ENCODE peak calls at places on chromosomes 3 and 15, in nine cellular contexts. G, A, F, S, P, Z, J, Q and E are unnamed samples.
A peak's percentile ranks its signal among the peaks of the same experiment; 100 is the strongest.

GRCh38 chr3:170811515-170811914 is 58.5 kb downstream of the RPL22L1 start:
- DNase-seq in G (peak; percentile 27), A (no peak), F (no peak), S (no peak), P (peak; percentile 15), Z (no peak), J (no peak), Q (peak; percentile 75), E (no peak)

GRCh38 chr15:43346305-43346704 is 15.9 kb upstream of the LCMT2 start:
- DNase-seq in G (no peak), A (no peak), F (no peak), S (no peak), P (no peak), Z (no peak), J (no peak), Q (no peak), E (no peak)

GRCh38 chr15:77402740-77403379 is 17.0 kb downstream of the PEAK1 start:
- DNase-seq in G (peak; percentile 50), A (no peak), F (no peak), S (no peak), P (no peak), Z (no peak), J (no peak), Q (no peak), E (no peak)

GRCh38 chr3:188656196-188656982 is 502.4 kb downstream of the LPP start:
- DNase-seq in G (peak; percentile 45), A (no peak), F (no peak), S (no peak), P (no peak), Z (no peak), J (no peak), Q (no peak), E (no peak)

GRCh38 chr15:67824900-67825879 is at the start of gene SKOR1:
- DNase-seq in G (no peak), A (no peak), F (peak; percentile 61), S (peak; percentile 73), P (peak; percentile 33), Z (no peak), J (no peak), Q (no peak), E (no peak)

GRCh38 chr3:18419232-18419631 is 5.9 kb downstream of the SATB1 start:
- DNase-seq in G (no peak), A (no peak), F (no peak), S (no peak), P (no peak), Z (no peak), J (no peak), Q (no peak), E (no peak)

GRCh38 chr3:152298393-152299242 is 29.9 kb downstream of the MBNL1 start:
- DNase-seq in G (peak; percentile 95), A (no peak), F (peak; percentile 73), S (no peak), P (peak; percentile 70), Z (peak; percentile 83), J (no peak), Q (peak; percentile 74), E (peak; percentile 84)

GRCh38 chr3:49654955-49655556 is 19.1 kb upstream of the APEH start:
- DNase-seq in G (no peak), A (no peak), F (no peak), S (no peak), P (no peak), Z (no peak), J (no peak), Q (no peak), E (no peak)